ENCODE peak calls at places on chromosomes 11 and 22, in seven cellular contexts. P is IMR-90, N is HEK293T, H is non-pigmented ciliary epithelial cell, G is Kasumi-1, W is retina, L is ascending aorta. O is an unnamed sample.

GRCh38 chr11:45593992-45594391 is 71.4 kb downstream of the CHST1 start:
- DNase-seq in L (no peak), G (no peak), P (no peak), N (peak; percentile 17), W (no peak), H (no peak), O (peak; percentile 5)

GRCh38 chr22:33883561-33883960 is 36.7 kb downstream of the LARGE1 start:
- DNase-seq in L (no peak), H (no peak), N (no peak), W (no peak), P (no peak), G (no peak), O (no peak)

GRCh38 chr11:94018721-94019120 is 2.4 kb upstream of the HEPHL1 start:
- DNase-seq in N (no peak), P (no peak), W (no peak), L (no peak), H (no peak), G (no peak), O (no peak)

GRCh38 chr11:114073506-114074381 is 14.2 kb downstream of the ZBTB16 start:
- DNase-seq in W (peak; percentile 28), L (no peak), P (no peak), N (no peak), H (no peak), G (no peak), O (no peak)

GRCh38 chr22:17922925-17923898 is 101.1 kb downstream of the MICAL3 start:
- DNase-seq in G (no peak), H (peak; percentile 60), W (no peak), L (no peak), P (peak; percentile 89), N (no peak), O (no peak)

GRCh38 chr11:126334665-126335462 is 20.6 kb upstream of the ST3GAL4 start:
- DNase-seq in L (peak; percentile 52), H (no peak), W (no peak), G (no peak), N (no peak), P (peak; percentile 76), O (peak; percentile 16)

GRCh38 chr11:33479216-33479615 is 221.4 kb downstream of the C11orf91 start:
- DNase-seq in N (no peak), W (no peak), H (no peak), L (no peak), G (no peak), P (no peak), O (no peak)

GRCh38 chr11:59668188-59668949 is 468 bp downstream of the PATL1 start:
- DNase-seq in P (peak; percentile 28), H (no peak), G (peak; percentile 31), W (peak; percentile 47), N (no peak), L (peak; percentile 77), O (peak; percentile 62)

GRCh38 chr11:14422052-14422813 is 63.2 kb upstream of the RRAS2 start:
- DNase-seq in N (peak; percentile 27), P (peak; percentile 100), W (peak; percentile 82), G (peak; percentile 34), H (peak; percentile 99), L (peak; percentile 95), O (peak; percentile 89)

GRCh38 chr11:14454861-14455632 is 44.6 kb downstream of the COPB1 start:
- DNase-seq in P (peak; percentile 39), N (peak; percentile 19), L (no peak), H (no peak), W (peak; percentile 59), G (peak; percentile 35), O (no peak)

GRCh38 chr11:78733031-78733430 is 158.4 kb upstream of the NARS2 start:
- DNase-seq in P (peak; percentile 7), W (no peak), N (no peak), L (no peak), H (no peak), G (no peak), O (no peak)

GRCh38 chr11:121894581-121894980 is 221.4 kb downstream of the BLID start:
- DNase-seq in N (no peak), G (no peak), L (no peak), H (no peak), P (peak; percentile 70), W (no peak), O (no peak)

GRCh38 chr22:31556627-31557203 is 60.4 kb downstream of the SFI1 start:
- DNase-seq in G (peak; percentile 50), W (peak; percentile 24), H (no peak), L (no peak), N (peak; percentile 61), P (peak; percentile 46), O (no peak)

GRCh38 chr22:50443801-50444625 is 30.8 kb downstream of the SBF1 start:
- DNase-seq in L (no peak), P (no peak), N (no peak), W (no peak), H (no peak), G (no peak), O (no peak)

GRCh38 chr11:57387284-57388030 is 3.0 kb downstream of the PRG2 start:
- DNase-seq in W (no peak), P (no peak), H (no peak), N (no peak), G (no peak), L (no peak), O (no peak)

GRCh38 chr11:61746654-61747388 is 5.6 kb upstream of the MYRF start:
- DNase-seq in N (no peak), H (no peak), G (no peak), P (no peak), W (no peak), L (no peak), O (no peak)

GRCh38 chr11:111472228-111472627 is 40.0 kb downstream of the BTG4 start:
- DNase-seq in W (no peak), G (no peak), N (no peak), L (no peak), P (no peak), H (no peak), O (no peak)

GRCh38 chr11:43547900-43548381 is 132.6 kb upstream of the HSD17B12 start:
- DNase-seq in P (no peak), N (peak; percentile 66), H (no peak), L (no peak), G (no peak), W (peak; percentile 68), O (no peak)

GRCh38 chr22:31230871-31231621 is 18.9 kb downstream of the LIMK2 start:
- DNase-seq in W (peak; percentile 43), N (peak; percentile 72), L (peak; percentile 75), G (peak; percentile 75), P (peak; percentile 74), H (no peak), O (no peak)

O was measured in tibial artery.